ENCODE peak calls at places on chromosomes 2 and 18, in four cellular contexts. One of them, this sample, is unnamed.

GRCh38 chr2:136025057-136025973 is 39.9 kb upstream of the DARS1 start:
- DNase-seq in AG04450: no peak
- DNase-seq in esophagus muscularis mucosa: no peak
- DNase-seq in tibial artery: no peak
- DNase-seq in this sample: no peak

GRCh38 chr18:26089247-26090129 is 925 bp downstream of the SS18 start:
- DNase-seq in esophagus muscularis mucosa: no peak
- DNase-seq in tibial artery: no peak
- DNase-seq in AG04450: peak
- DNase-seq in this sample: no peak

GRCh38 chr2:138723588-138723987 is 56.6 kb downstream of the NXPH2 start:
- DNase-seq in tibial artery: no peak
- DNase-seq in esophagus muscularis mucosa: peak
- DNase-seq in AG04450: no peak
- DNase-seq in this sample: no peak

GRCh38 chr2:239865059-239865639 is 160.0 kb downstream of the NDUFA10 start:
- DNase-seq in esophagus muscularis mucosa: peak
- DNase-seq in AG04450: no peak
- DNase-seq in tibial artery: peak
- DNase-seq in this sample: peak

GRCh38 chr18:61039251-61039650 is 294.0 kb upstream of the CDH20 start:
- DNase-seq in AG04450: no peak
- DNase-seq in tibial artery: no peak
- DNase-seq in esophagus muscularis mucosa: no peak
- DNase-seq in this sample: no peak

GRCh38 chr18:45755936-45756335 is 32.0 kb downstream of the SLC14A1 start:
- DNase-seq in AG04450: no peak
- DNase-seq in esophagus muscularis mucosa: no peak
- DNase-seq in tibial artery: peak
- DNase-seq in this sample: no peak

GRCh38 chr2:205198130-205198505 is 484.2 kb upstream of the NRP2 start:
- DNase-seq in AG04450: peak
- DNase-seq in tibial artery: no peak
- DNase-seq in esophagus muscularis mucosa: no peak
- DNase-seq in this sample: no peak

GRCh38 chr2:27807476-27807875 is 36.0 kb downstream of the MRPL33 start:
- DNase-seq in tibial artery: no peak
- DNase-seq in esophagus muscularis mucosa: no peak
- DNase-seq in AG04450: no peak
- DNase-seq in this sample: no peak

GRCh38 chr2:29952973-29953372 is 31.6 kb upstream of the ALK start:
- DNase-seq in tibial artery: no peak
- DNase-seq in AG04450: no peak
- DNase-seq in esophagus muscularis mucosa: no peak
- DNase-seq in this sample: no peak

GRCh38 chr2:70670626-70671025 is 97.4 kb downstream of the ADD2 start:
- DNase-seq in tibial artery: no peak
- DNase-seq in AG04450: no peak
- DNase-seq in esophagus muscularis mucosa: no peak
- DNase-seq in this sample: no peak

GRCh38 chr2:29562896-29563295 is 358.5 kb downstream of the ALK start:
- DNase-seq in AG04450: no peak
- DNase-seq in esophagus muscularis mucosa: peak
- DNase-seq in tibial artery: no peak
- DNase-seq in this sample: no peak

GRCh38 chr2:159362816-159363251 is 76.3 kb upstream of the WDSUB1 start:
- DNase-seq in AG04450: peak
- DNase-seq in esophagus muscularis mucosa: no peak
- DNase-seq in tibial artery: no peak
- DNase-seq in this sample: no peak

GRCh38 chr18:50666536-50666935 is 106.6 kb downstream of the MAPK4 start:
- DNase-seq in esophagus muscularis mucosa: no peak
- DNase-seq in AG04450: no peak
- DNase-seq in tibial artery: no peak
- DNase-seq in this sample: no peak

GRCh38 chr2:117536139-117536538 is 278.4 kb upstream of the DDX18 start:
- DNase-seq in AG04450: no peak
- DNase-seq in esophagus muscularis mucosa: no peak
- DNase-seq in tibial artery: no peak
- DNase-seq in this sample: no peak

GRCh38 chr2:143553261-143553660 is 424.0 kb downstream of the ARHGAP15 start:
- DNase-seq in esophagus muscularis mucosa: no peak
- DNase-seq in AG04450: no peak
- DNase-seq in tibial artery: no peak
- DNase-seq in this sample: no peak

GRCh38 chr2:163175294-163175693 is 336.7 kb upstream of the KCNH7 start:
- DNase-seq in AG04450: no peak
- DNase-seq in esophagus muscularis mucosa: no peak
- DNase-seq in tibial artery: no peak
- DNase-seq in this sample: no peak

GRCh38 chr2:200662727-200663126 is 76.9 kb downstream of the AOX1 start:
- DNase-seq in AG04450: no peak
- DNase-seq in esophagus muscularis mucosa: peak
- DNase-seq in tibial artery: no peak
- DNase-seq in this sample: no peak

GRCh38 chr2:227890495-227891079 is 19.2 kb downstream of the DAW1 start:
- DNase-seq in esophagus muscularis mucosa: no peak
- DNase-seq in tibial artery: no peak
- DNase-seq in AG04450: peak
- DNase-seq in this sample: no peak
- H3K4me3 ChIP-seq in esophagus muscularis mucosa: no peak
- H3K4me3 ChIP-seq in tibial artery: no peak
- H3K4me3 ChIP-seq in AG04450: no peak
- H3K4me3 ChIP-seq in this sample: no peak

DNA sequence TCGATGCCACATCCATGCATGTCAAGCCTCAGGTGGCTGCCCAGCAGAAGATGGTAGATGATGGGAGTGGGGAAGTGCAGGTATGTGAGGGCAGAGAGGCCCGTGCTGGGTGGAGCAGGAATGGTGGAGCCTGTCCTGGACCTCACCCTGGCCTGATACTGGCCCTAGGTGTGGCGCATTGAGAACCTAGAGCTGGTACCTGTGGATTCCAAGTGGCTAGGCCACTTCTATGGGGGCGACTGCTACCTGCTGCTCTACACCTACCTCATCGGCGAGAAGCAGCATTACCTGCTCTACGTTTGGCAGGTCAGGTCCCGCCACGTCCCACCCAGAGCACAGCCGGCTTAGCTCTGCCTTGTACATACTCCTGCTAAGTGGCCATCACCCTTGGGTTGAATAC is 13.0 kb downstream of the VIL1 start:
- DNase-seq in AG04450: no peak
- DNase-seq in tibial artery: peak
- DNase-seq in esophagus muscularis mucosa: no peak
- DNase-seq in this sample: no peak
- H3K4me3 ChIP-seq in AG04450: no peak
- H3K4me3 ChIP-seq in tibial artery: no peak
- H3K4me3 ChIP-seq in esophagus muscularis mucosa: no peak
- H3K4me3 ChIP-seq in this sample: no peak

DNA sequence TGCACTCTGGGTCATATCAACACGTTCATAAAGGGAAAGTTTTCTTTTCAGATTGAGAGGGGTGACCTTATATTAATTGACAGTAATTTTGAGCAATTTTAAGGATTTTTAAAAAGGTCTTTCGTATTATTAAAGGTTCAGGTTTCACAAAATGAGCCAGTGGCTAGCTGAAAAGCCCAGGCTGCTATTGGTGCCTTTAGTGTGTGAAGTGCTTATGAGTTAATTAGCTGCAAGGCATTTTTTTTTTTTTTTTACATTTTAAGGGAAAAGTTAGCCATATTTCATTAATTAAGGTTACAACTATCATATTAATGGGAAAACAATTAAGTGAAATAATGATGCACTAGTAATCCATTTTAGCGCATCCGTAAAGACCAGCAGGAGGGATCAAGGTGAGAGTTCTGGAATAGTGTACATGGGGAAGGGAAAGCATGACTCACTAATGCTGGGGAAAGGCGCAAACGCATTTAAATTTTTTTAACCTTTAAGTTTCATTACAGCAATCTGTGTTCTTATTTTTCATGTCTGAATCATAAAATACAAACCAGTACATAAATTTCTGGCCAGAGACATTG is 200.0 kb downstream of the ZNF407 start:
- DNase-seq in tibial artery: no peak
- DNase-seq in AG04450: no peak
- DNase-seq in esophagus muscularis mucosa: no peak
- DNase-seq in this sample: no peak
- H3K4me3 ChIP-seq in tibial artery: no peak
- H3K4me3 ChIP-seq in AG04450: no peak
- H3K4me3 ChIP-seq in esophagus muscularis mucosa: no peak
- H3K4me3 ChIP-seq in this sample: no peak

GRCh38 chr2:109130726-109130995 is 1.7 kb downstream of the SH3RF3 start:
- DNase-seq in AG04450: no peak
- DNase-seq in tibial artery: no peak
- DNase-seq in esophagus muscularis mucosa: no peak
- DNase-seq in this sample: no peak
- H3K4me3 ChIP-seq in AG04450: peak
- H3K4me3 ChIP-seq in tibial artery: peak
- H3K4me3 ChIP-seq in esophagus muscularis mucosa: peak
- H3K4me3 ChIP-seq in this sample: peak

GRCh38 chr2:217939629-217940245 is 63.1 kb downstream of the TNS1 start:
- DNase-seq in AG04450: no peak
- DNase-seq in esophagus muscularis mucosa: no peak
- DNase-seq in tibial artery: peak
- DNase-seq in this sample: no peak

GRCh38 chr2:217939220-217939619 is 63.6 kb downstream of the TNS1 start:
- DNase-seq in esophagus muscularis mucosa: no peak
- DNase-seq in tibial artery: no peak
- DNase-seq in AG04450: no peak
- DNase-seq in this sample: no peak

GRCh38 chr2:217936952-217937351 is 65.8 kb downstream of the TNS1 start:
- DNase-seq in tibial artery: no peak
- DNase-seq in AG04450: no peak
- DNase-seq in esophagus muscularis mucosa: no peak
- DNase-seq in this sample: no peak

GRCh38 chr2:217937446-217937845 is 65.3 kb downstream of the TNS1 start:
- DNase-seq in tibial artery: no peak
- DNase-seq in esophagus muscularis mucosa: no peak
- DNase-seq in AG04450: no peak
- DNase-seq in this sample: no peak

DNA sequence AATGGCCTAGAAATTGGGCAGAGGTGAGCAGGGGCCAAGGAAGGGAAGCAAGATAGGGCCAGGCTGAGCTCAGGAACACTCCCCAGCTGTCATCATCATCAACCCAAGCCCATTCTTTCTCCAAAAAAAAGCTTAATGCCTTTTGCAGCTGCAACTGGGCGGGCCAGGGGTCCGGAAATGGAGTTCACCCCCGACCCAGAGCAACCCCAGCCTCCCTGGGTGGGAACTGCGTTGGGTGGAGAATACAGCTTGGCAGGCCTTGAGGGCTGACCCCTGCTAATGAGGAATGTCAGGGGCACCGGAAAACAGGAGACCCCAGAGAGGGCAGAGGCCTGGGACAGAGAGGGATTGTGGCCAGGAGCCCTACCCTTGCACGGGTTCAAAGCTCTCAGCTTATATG is 64.8 kb downstream of the TNS1 start:
- DNase-seq in AG04450: no peak
- DNase-seq in esophagus muscularis mucosa: no peak
- DNase-seq in tibial artery: no peak
- DNase-seq in this sample: no peak
- H3K4me3 ChIP-seq in AG04450: no peak
- H3K4me3 ChIP-seq in esophagus muscularis mucosa: peak
- H3K4me3 ChIP-seq in tibial artery: peak
- H3K4me3 ChIP-seq in this sample: peak

GRCh38 chr18:2223859-2224258 is 347.4 kb downstream of the METTL4 start:
- DNase-seq in AG04450: no peak
- DNase-seq in tibial artery: no peak
- DNase-seq in esophagus muscularis mucosa: no peak
- DNase-seq in this sample: no peak
- H3K4me3 ChIP-seq in AG04450: peak
- H3K4me3 ChIP-seq in tibial artery: peak
- H3K4me3 ChIP-seq in esophagus muscularis mucosa: no peak
- H3K4me3 ChIP-seq in this sample: no peak

This sample was measured in vagina.